ENCODE peak calls at places on chromosomes 11 and 22, in four cellular contexts. Z is esophagus squamous epithelium, P is ovary, Y is cardiac muscle cell. B is an unnamed sample. For H3K9me3, the result is how much of the 10 kb centered on the place peaks cover.

GRCh38 chr22:42365337-42365865 is 66.8 kb downstream of the NFAM1 start:
- DNase-seq in Z (no peak), P (peak), Y (peak), B (no peak)

GRCh38 chr11:65425105-65425970 is 2.7 kb downstream of the NEAT1 start:
- DNase-seq in Z (no peak), P (no peak), Y (no peak), B (peak)

GRCh38 chr11:128948583-128948982 is 5.9 kb upstream of the TP53AIP1 start:
- DNase-seq in Z (no peak), P (no peak), Y (peak), B (no peak)

GRCh38 chr11:58546841-58547240 is 28.8 kb downstream of the LPXN start:
- DNase-seq in Z (no peak), P (no peak), Y (no peak), B (no peak)

GRCh38 chr22:44673406-44673805 is 28.6 kb upstream of the PRR5 start:
- DNase-seq in Z (no peak), P (no peak), Y (no peak), B (no peak)

GRCh38 chr11:69086741-69087524 is 38.2 kb downstream of the TPCN2 start:
- DNase-seq in Z (no peak), P (no peak), Y (no peak), B (no peak)

GRCh38 chr22:27378994-27379393 is 422.6 kb downstream of the MN1 start:
- DNase-seq in Z (no peak), P (no peak), Y (no peak), B (no peak)

GRCh38 chr11:23947883-23948282 is 549.0 kb upstream of the LUZP2 start:
- DNase-seq in Z (no peak), P (no peak), Y (no peak), B (no peak)

GRCh38 chr22:44752285-44753188 is at the start of gene ARHGAP8:
- DNase-seq in Z (no peak), P (no peak), Y (peak), B (no peak)

GRCh38 chr22:31342389-31343125 is 3.6 kb downstream of the PATZ1 start:
- DNase-seq in Z (no peak), P (no peak), Y (no peak), B (no peak)

GRCh38 chr11:130847517-130847916 is 68.8 kb downstream of the SNX19 start:
- DNase-seq in Z (no peak), P (no peak), Y (no peak), B (no peak)

GRCh38 chr11:12245091-12245490 is 132.3 kb upstream of the PARVA start:
- DNase-seq in Z (no peak), P (no peak), Y (no peak), B (no peak)

GRCh38 chr22:49349841-49350381 is 477.8 kb downstream of the BRD1 start:
- DNase-seq in Z (no peak), P (no peak), Y (no peak), B (no peak)

GRCh38 chr22:49349181-49349835 is 478.4 kb downstream of the BRD1 start:
- DNase-seq in Z (no peak), P (no peak), Y (no peak), B (no peak)

GRCh38 chr22:49347376-49347775 is 480.3 kb downstream of the BRD1 start:
- DNase-seq in Z (no peak), P (no peak), Y (no peak), B (no peak)

GRCh38 chr22:49350441-49351121 is 477.1 kb downstream of the BRD1 start:
- DNase-seq in Z (no peak), P (no peak), Y (no peak), B (no peak)

GRCh38 chr22:49348631-49349030 is 479.0 kb downstream of the BRD1 start:
- DNase-seq in Z (no peak), P (no peak), Y (no peak), B (no peak)
- H3K9me3 ChIP-seq in Z (under half), P (under half), Y (under half), B (under half)

DNA sequence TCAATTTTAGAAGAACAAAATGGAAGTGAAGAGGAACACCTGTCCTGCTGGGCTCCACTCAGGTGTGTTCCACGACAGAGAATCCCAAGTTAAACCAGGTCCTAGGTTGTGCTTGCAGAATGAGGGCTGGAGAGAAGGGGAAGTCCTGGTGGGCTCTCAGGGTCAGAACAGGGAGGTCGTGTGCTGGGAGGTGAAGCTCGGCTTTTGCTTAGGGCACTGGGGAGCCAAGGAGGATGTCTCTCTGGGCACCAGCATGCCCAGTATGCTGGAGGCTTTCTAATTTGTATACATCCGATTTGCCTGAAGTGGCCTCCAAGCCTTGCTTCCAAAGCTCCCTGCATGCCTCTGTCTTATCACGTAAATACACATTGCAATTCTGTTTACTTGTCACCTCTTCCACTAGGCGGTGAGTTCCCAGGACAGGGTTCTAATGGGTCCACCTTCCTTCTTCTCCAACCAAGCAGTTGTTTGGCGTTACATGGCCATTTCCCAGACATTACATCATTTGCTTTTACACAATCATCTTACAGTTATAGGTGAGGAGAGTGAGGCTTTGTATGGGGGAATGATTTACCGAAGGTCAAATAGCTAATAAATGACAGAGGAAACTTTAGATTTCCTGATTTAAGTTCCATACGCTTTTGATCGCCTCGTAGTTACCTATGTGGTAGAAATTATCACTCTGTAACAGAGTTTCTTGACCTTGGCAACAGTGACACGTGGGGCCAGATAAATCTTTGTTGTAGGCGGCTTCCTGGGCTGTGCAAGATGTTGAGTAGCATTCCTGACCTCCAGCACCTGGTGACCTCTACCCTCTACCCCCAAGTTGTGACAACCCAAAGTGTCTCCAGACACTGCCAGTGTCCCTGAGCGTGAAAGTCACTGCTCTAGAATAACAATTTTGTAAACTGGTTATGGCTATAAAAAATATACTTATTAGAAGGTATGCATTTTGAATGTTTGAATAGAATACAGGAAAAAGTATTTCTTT is 901.5 kb downstream of the TBC1D22A start:
- DNase-seq in Z (no peak), P (no peak), Y (no peak), B (no peak)
- H3K9me3 ChIP-seq in Z (under half), P (under half), Y (under half), B (under half)

GRCh38 chr11:134727204-134727603 is 315.2 kb upstream of the B3GAT1 start:
- DNase-seq in Z (no peak), P (no peak), Y (no peak), B (no peak)

GRCh38 chr11:134725939-134726639 is 314.0 kb upstream of the B3GAT1 start:
- DNase-seq in Z (no peak), P (no peak), Y (no peak), B (no peak)

GRCh38 chr11:134728186-134728585 is 316.1 kb upstream of the B3GAT1 start:
- DNase-seq in Z (no peak), P (no peak), Y (no peak), B (no peak)

GRCh38 chr11:134725211-134725610 is 313.2 kb upstream of the B3GAT1 start:
- DNase-seq in Z (no peak), P (no peak), Y (no peak), B (no peak)

DNA sequence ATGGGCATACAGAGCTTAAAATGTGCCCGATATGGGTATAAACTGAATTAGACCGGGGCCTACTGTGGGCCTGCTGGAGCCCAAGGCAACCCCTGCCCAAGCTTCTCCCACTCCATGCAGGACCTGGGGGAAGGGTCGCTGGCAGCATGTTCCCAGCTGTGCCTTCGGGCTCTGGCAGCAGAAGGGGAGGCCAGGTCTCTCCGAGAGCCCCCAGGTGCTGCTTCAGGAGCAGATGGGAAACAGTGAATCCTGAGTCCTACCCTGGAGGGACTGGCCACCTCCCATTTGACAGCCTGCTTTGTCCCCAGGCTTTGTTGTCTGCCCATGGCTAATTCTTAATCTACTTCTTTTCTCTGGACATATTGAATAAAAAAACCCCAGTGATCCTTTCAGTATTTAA is 315.6 kb upstream of the B3GAT1 start:
- DNase-seq in Z (no peak), P (no peak), Y (no peak), B (no peak)
- H3K9me3 ChIP-seq in Z (under half), P (under half), Y (under half), B (under half)

GRCh38 chr22:50475652-50476002 is 792 bp upstream of the SBF1 start:
- DNase-seq in Z (no peak), P (no peak), Y (no peak), B (no peak)
- H3K9me3 ChIP-seq in Z (under half), P (under half), Y (under half), B (under half)

GRCh38 chr22:49108636-49109315 is 718.9 kb downstream of the BRD1 start:
- DNase-seq in Z (no peak), P (no peak), Y (no peak), B (no peak)
- H3K9me3 ChIP-seq in Z (under half), P (under half), Y (under half), B (under half)

DNA sequence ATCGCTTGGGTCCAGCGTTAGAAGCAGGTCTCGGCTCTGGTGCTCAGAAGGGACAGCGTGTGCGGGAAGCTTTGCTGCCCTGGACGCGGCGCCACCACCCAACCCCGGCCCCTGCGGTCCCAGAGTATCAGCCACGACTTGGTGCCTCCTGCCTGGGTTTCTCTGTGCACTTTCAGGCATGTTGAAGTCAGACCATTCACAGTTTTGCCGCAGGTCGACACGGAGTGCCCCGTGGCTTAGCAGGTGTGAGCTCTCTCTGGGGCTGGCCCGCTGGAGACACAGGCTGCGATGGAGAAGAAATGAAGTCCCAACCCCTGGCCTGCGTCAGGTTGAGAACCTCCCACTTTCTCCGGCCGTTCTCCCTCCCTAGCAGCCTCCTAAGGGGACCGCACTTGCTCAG is 494.5 kb downstream of the BRD1 start:
- DNase-seq in Z (no peak), P (no peak), Y (no peak), B (no peak)
- H3K9me3 ChIP-seq in Z (under half), P (under half), Y (under half), B (under half)